ENCODE peak calls at places on chromosome 17, in six cellular contexts. One of them, this sample, is unnamed.
A peak's percentile ranks its signal among the peaks of the same experiment; 100 is the strongest.

GRCh38 chr17:19747829-19748806 is at the start of gene ALDH3A1:
- DNase-seq in NCI-H774: no peak
- DNase-seq in hepatocyte: peak; percentile 38
- DNase-seq in uterus: no peak
- DNase-seq in CD8-positive, alpha-beta memory T cell: no peak
- DNase-seq in omental fat pad: no peak
- DNase-seq in this sample: no peak

GRCh38 chr17:44087319-44087718 is 16.8 kb downstream of the G6PC3 start:
- DNase-seq in NCI-H774: no peak
- DNase-seq in hepatocyte: no peak
- DNase-seq in uterus: no peak
- DNase-seq in CD8-positive, alpha-beta memory T cell: no peak
- DNase-seq in omental fat pad: no peak
- DNase-seq in this sample: no peak

GRCh38 chr17:73166731-73167581 is 2.1 kb downstream of the SSTR2 start:
- DNase-seq in NCI-H774: no peak
- DNase-seq in hepatocyte: no peak
- DNase-seq in uterus: no peak
- DNase-seq in CD8-positive, alpha-beta memory T cell: no peak
- DNase-seq in omental fat pad: no peak
- DNase-seq in this sample: no peak

GRCh38 chr17:78324391-78325075 is 35.3 kb downstream of the SOCS3 start:
- DNase-seq in NCI-H774: no peak
- DNase-seq in hepatocyte: peak; percentile 78
- DNase-seq in uterus: peak; percentile 87
- DNase-seq in CD8-positive, alpha-beta memory T cell: no peak
- DNase-seq in omental fat pad: peak; percentile 77
- DNase-seq in this sample: peak; percentile 90

GRCh38 chr17:72706396-72706981 is 386.0 kb downstream of the SLC39A11 start:
- DNase-seq in NCI-H774: no peak
- DNase-seq in hepatocyte: no peak
- DNase-seq in uterus: no peak
- DNase-seq in CD8-positive, alpha-beta memory T cell: no peak
- DNase-seq in omental fat pad: no peak
- DNase-seq in this sample: no peak

GRCh38 chr17:48719642-48720262 is 2.6 kb downstream of the PRAC1 start:
- DNase-seq in NCI-H774: no peak
- DNase-seq in hepatocyte: no peak
- DNase-seq in uterus: no peak
- DNase-seq in CD8-positive, alpha-beta memory T cell: no peak
- DNase-seq in omental fat pad: no peak
- DNase-seq in this sample: peak; percentile 75

GRCh38 chr17:61015966-61016365 is 338.3 kb downstream of the BCAS3 start:
- DNase-seq in NCI-H774: no peak
- DNase-seq in hepatocyte: no peak
- DNase-seq in uterus: no peak
- DNase-seq in CD8-positive, alpha-beta memory T cell: no peak
- DNase-seq in omental fat pad: no peak
- DNase-seq in this sample: no peak

GRCh38 chr17:70674061-70674460 is 504.7 kb downstream of the KCNJ2 start:
- DNase-seq in NCI-H774: no peak
- DNase-seq in hepatocyte: no peak
- DNase-seq in uterus: no peak
- DNase-seq in CD8-positive, alpha-beta memory T cell: no peak
- DNase-seq in omental fat pad: no peak
- DNase-seq in this sample: no peak

GRCh38 chr17:73089918-73090317 is 2.6 kb downstream of the SLC39A11 start:
- DNase-seq in NCI-H774: no peak
- DNase-seq in hepatocyte: no peak
- DNase-seq in uterus: no peak
- DNase-seq in CD8-positive, alpha-beta memory T cell: no peak
- DNase-seq in omental fat pad: no peak
- DNase-seq in this sample: no peak

GRCh38 chr17:28033972-28034714 is 8.3 kb upstream of the NLK start:
- DNase-seq in NCI-H774: no peak
- DNase-seq in hepatocyte: no peak
- DNase-seq in uterus: no peak
- DNase-seq in CD8-positive, alpha-beta memory T cell: no peak
- DNase-seq in omental fat pad: no peak
- DNase-seq in this sample: no peak

GRCh38 chr17:78628547-78629435 is 51.6 kb upstream of the DNAH17 start:
- DNase-seq in NCI-H774: no peak
- DNase-seq in hepatocyte: no peak
- DNase-seq in uterus: no peak
- DNase-seq in CD8-positive, alpha-beta memory T cell: no peak
- DNase-seq in omental fat pad: no peak
- DNase-seq in this sample: no peak

GRCh38 chr17:76567634-76568432 is 17.8 kb downstream of the ST6GALNAC2 start:
- DNase-seq in NCI-H774: no peak
- DNase-seq in hepatocyte: peak; percentile 64
- DNase-seq in uterus: no peak
- DNase-seq in CD8-positive, alpha-beta memory T cell: no peak
- DNase-seq in omental fat pad: no peak
- DNase-seq in this sample: no peak

GRCh38 chr17:63405741-63406261 is 40.3 kb downstream of the CYB561 start:
- DNase-seq in NCI-H774: peak; percentile 7
- DNase-seq in hepatocyte: peak; percentile 78
- DNase-seq in uterus: no peak
- DNase-seq in CD8-positive, alpha-beta memory T cell: no peak
- DNase-seq in omental fat pad: no peak
- DNase-seq in this sample: no peak

GRCh38 chr17:40355123-40355803 is 9.3 kb downstream of the GJD3 start:
- DNase-seq in NCI-H774: peak; percentile 32
- DNase-seq in hepatocyte: peak; percentile 75
- DNase-seq in uterus: peak; percentile 86
- DNase-seq in CD8-positive, alpha-beta memory T cell: peak; percentile 71
- DNase-seq in omental fat pad: peak; percentile 88
- DNase-seq in this sample: peak; percentile 90

GRCh38 chr17:80751460-80752368 is 207.1 kb downstream of the RPTOR start:
- DNase-seq in NCI-H774: no peak
- DNase-seq in hepatocyte: no peak
- DNase-seq in uterus: peak; percentile 33
- DNase-seq in CD8-positive, alpha-beta memory T cell: no peak
- DNase-seq in omental fat pad: no peak
- DNase-seq in this sample: peak; percentile 88

GRCh38 chr17:2087597-2088211 is 32.8 kb downstream of the HIC1 start:
- DNase-seq in NCI-H774: no peak
- DNase-seq in hepatocyte: no peak
- DNase-seq in uterus: peak; percentile 50
- DNase-seq in CD8-positive, alpha-beta memory T cell: no peak
- DNase-seq in omental fat pad: no peak
- DNase-seq in this sample: peak; percentile 71

GRCh38 chr17:55584055-55584685 is 72.9 kb upstream of the SMIM36 start:
- DNase-seq in NCI-H774: no peak
- DNase-seq in hepatocyte: no peak
- DNase-seq in uterus: no peak
- DNase-seq in CD8-positive, alpha-beta memory T cell: no peak
- DNase-seq in omental fat pad: no peak
- DNase-seq in this sample: no peak

GRCh38 chr17:82531431-82531881 is 11.9 kb downstream of the FOXK2 start:
- DNase-seq in NCI-H774: no peak
- DNase-seq in hepatocyte: no peak
- DNase-seq in uterus: no peak
- DNase-seq in CD8-positive, alpha-beta memory T cell: no peak
- DNase-seq in omental fat pad: no peak
- DNase-seq in this sample: no peak